ENCODE peak calls at places on chromosomes 6 and 20, in seven cellular contexts. One of them, this sample, is unnamed.

GRCh38 chr6:107800564-107801164 is 23.4 kb downstream of the SCML4 start:
- DNase-seq in activated naive CD4-positive, alpha-beta T cell treated with anti-CD3 and anti-CD28 coated beads, Interleukin-2, amount 50 U/mL, for 16 hours: no peak
- DNase-seq in uterus: no peak
- DNase-seq in SIG-M5: no peak
- DNase-seq in mucosa of gallbladder: no peak
- DNase-seq in NCI-H82: no peak
- DNase-seq in pons: no peak
- DNase-seq in this sample: no peak

GRCh38 chr6:86203044-86203443 is 560.4 kb upstream of the SYNCRIP start:
- DNase-seq in activated naive CD4-positive, alpha-beta T cell treated with anti-CD3 and anti-CD28 coated beads, Interleukin-2, amount 50 U/mL, for 16 hours: no peak
- DNase-seq in uterus: no peak
- DNase-seq in SIG-M5: no peak
- DNase-seq in mucosa of gallbladder: no peak
- DNase-seq in NCI-H82: no peak
- DNase-seq in pons: no peak
- DNase-seq in this sample: no peak

GRCh38 chr6:43083041-43083669 is 7.0 kb downstream of the PTK7 start:
- DNase-seq in activated naive CD4-positive, alpha-beta T cell treated with anti-CD3 and anti-CD28 coated beads, Interleukin-2, amount 50 U/mL, for 16 hours: no peak
- DNase-seq in uterus: peak
- DNase-seq in SIG-M5: no peak
- DNase-seq in mucosa of gallbladder: no peak
- DNase-seq in NCI-H82: no peak
- DNase-seq in pons: no peak
- DNase-seq in this sample: no peak

GRCh38 chr6:68427630-68428029 is 207.5 kb upstream of the ADGRB3 start:
- DNase-seq in activated naive CD4-positive, alpha-beta T cell treated with anti-CD3 and anti-CD28 coated beads, Interleukin-2, amount 50 U/mL, for 16 hours: no peak
- DNase-seq in uterus: no peak
- DNase-seq in SIG-M5: no peak
- DNase-seq in mucosa of gallbladder: no peak
- DNase-seq in NCI-H82: no peak
- DNase-seq in pons: no peak
- DNase-seq in this sample: no peak

GRCh38 chr20:32453467-32454163 is 95.5 kb downstream of the ASXL1 start:
- DNase-seq in activated naive CD4-positive, alpha-beta T cell treated with anti-CD3 and anti-CD28 coated beads, Interleukin-2, amount 50 U/mL, for 16 hours: no peak
- DNase-seq in uterus: no peak
- DNase-seq in SIG-M5: no peak
- DNase-seq in mucosa of gallbladder: no peak
- DNase-seq in NCI-H82: no peak
- DNase-seq in pons: no peak
- DNase-seq in this sample: no peak

GRCh38 chr6:160293844-160294243 is 35.2 kb upstream of the SLC22A2 start:
- DNase-seq in activated naive CD4-positive, alpha-beta T cell treated with anti-CD3 and anti-CD28 coated beads, Interleukin-2, amount 50 U/mL, for 16 hours: no peak
- DNase-seq in uterus: no peak
- DNase-seq in SIG-M5: no peak
- DNase-seq in mucosa of gallbladder: no peak
- DNase-seq in NCI-H82: no peak
- DNase-seq in pons: no peak
- DNase-seq in this sample: no peak

GRCh38 chr6:91299544-91300491 is 712.9 kb upstream of the MAP3K7 start:
- DNase-seq in activated naive CD4-positive, alpha-beta T cell treated with anti-CD3 and anti-CD28 coated beads, Interleukin-2, amount 50 U/mL, for 16 hours: no peak
- DNase-seq in uterus: no peak
- DNase-seq in SIG-M5: no peak
- DNase-seq in mucosa of gallbladder: no peak
- DNase-seq in NCI-H82: no peak
- DNase-seq in pons: no peak
- DNase-seq in this sample: no peak

GRCh38 chr6:165662671-165663282 is at the start of gene PDE10A:
- DNase-seq in activated naive CD4-positive, alpha-beta T cell treated with anti-CD3 and anti-CD28 coated beads, Interleukin-2, amount 50 U/mL, for 16 hours: no peak
- DNase-seq in uterus: peak
- DNase-seq in SIG-M5: no peak
- DNase-seq in mucosa of gallbladder: peak
- DNase-seq in NCI-H82: no peak
- DNase-seq in pons: no peak
- DNase-seq in this sample: peak

GRCh38 chr6:148074735-148075134 is 267.9 kb upstream of the SASH1 start:
- DNase-seq in activated naive CD4-positive, alpha-beta T cell treated with anti-CD3 and anti-CD28 coated beads, Interleukin-2, amount 50 U/mL, for 16 hours: no peak
- DNase-seq in uterus: no peak
- DNase-seq in SIG-M5: no peak
- DNase-seq in mucosa of gallbladder: peak
- DNase-seq in NCI-H82: no peak
- DNase-seq in pons: no peak
- DNase-seq in this sample: no peak

This sample was measured in activated naive CD8-positive, alpha-beta T cell treated with anti-CD3 and anti-CD28 coated beads, Interleukin-2, amount 10 ng/mL, durations not matched to agents 7 days and 5 days.